ENCODE peak calls at places on chromosomes 6 and 20, in five cellular contexts. O is trophoblast cell, C is H1, G is neuronal stem cell, R is H9. M is an unnamed sample.

GRCh38 chr20:51634257-51634656 is 91.7 kb upstream of the NFATC2 start:
- DNase-seq in C (no peak), O (no peak), R (no peak), G (no peak), M (no peak)

GRCh38 chr20:61705909-61706308 is 359.8 kb downstream of the TAF4 start:
- DNase-seq in O (no peak), R (no peak), C (no peak), G (no peak), M (no peak)

GRCh38 chr6:107740496-107741190 is 83.5 kb downstream of the SCML4 start:
- DNase-seq in C (no peak), O (no peak), R (no peak), G (no peak), M (no peak)

GRCh38 chr6:35092362-35093117 is 48.6 kb downstream of the TCP11 start:
- DNase-seq in G (no peak), C (no peak), O (peak), R (no peak), M (peak)

GRCh38 chr6:25280617-25280990 is 1.4 kb downstream of the CARMIL1 start:
- DNase-seq in O (no peak), G (no peak), R (no peak), C (no peak), M (peak)

GRCh38 chr6:36200998-36201596 is 4.6 kb downstream of the BRPF3 start:
- DNase-seq in O (no peak), G (no peak), C (no peak), R (no peak), M (no peak)

GRCh38 chr6:128725271-128726233 is 157.4 kb upstream of the LAMA2 start:
- DNase-seq in O (peak), R (no peak), C (no peak), G (peak), M (peak)

GRCh38 chr6:53282234-53282633 is 66.5 kb downstream of the ELOVL5 start:
- DNase-seq in G (no peak), C (no peak), R (no peak), O (no peak), M (peak)

GRCh38 chr6:156727715-156728385 is 49.3 kb upstream of the ARID1B start:
- DNase-seq in R (no peak), G (no peak), O (no peak), C (no peak), M (no peak)

GRCh38 chr20:41009960-41010359 is 18.7 kb upstream of the TOP1 start:
- DNase-seq in R (no peak), G (no peak), C (no peak), O (no peak), M (peak)

GRCh38 chr6:137056121-137056880 is 11.5 kb upstream of the IL20RA start:
- DNase-seq in G (no peak), R (no peak), O (no peak), C (no peak), M (no peak)

GRCh38 chr6:96743496-96743895 is 93.8 kb downstream of the GPR63 start:
- DNase-seq in R (no peak), G (no peak), O (peak), C (no peak), M (no peak)

GRCh38 chr20:62707981-62708521 is 585 bp upstream of the NTSR1 start:
- DNase-seq in G (no peak), R (peak), C (no peak), O (no peak), M (no peak)

GRCh38 chr6:143774347-143774746 is 68.8 kb upstream of the LTV1 start:
- DNase-seq in R (no peak), G (no peak), C (no peak), O (no peak), M (no peak)

GRCh38 chr6:50845499-50846108 is 26.9 kb downstream of the TFAP2B start:
- DNase-seq in C (no peak), R (peak), G (no peak), O (no peak), M (no peak)

GRCh38 chr20:31578448-31579138 is 26.5 kb upstream of the ID1 start:
- DNase-seq in C (no peak), O (no peak), G (no peak), R (peak), M (no peak)

GRCh38 chr6:33161354-33162320 is 30.6 kb downstream of the COL11A2 start:
- DNase-seq in C (no peak), G (peak), R (peak), O (peak), M (peak)

GRCh38 chr20:18165553-18165952 is 27.9 kb downstream of the KAT14 start:
- DNase-seq in O (no peak), R (no peak), G (no peak), C (no peak), M (no peak)

GRCh38 chr6:707576-708236 is 14.8 kb upstream of the EXOC2 start:
- DNase-seq in R (no peak), C (no peak), O (no peak), G (no peak), M (no peak)

GRCh38 chr6:35294308-35294945 is 3.2 kb upstream of the DEF6 start:
- DNase-seq in O (peak), R (peak), G (peak), C (no peak), M (peak)

GRCh38 chr6:49551126-49551865 is 828 bp downstream of the C6orf141 start:
- DNase-seq in G (peak), R (peak), O (peak), C (peak), M (peak)

GRCh38 chr6:74715362-74716068 is 490.3 kb downstream of the COL12A1 start:
- DNase-seq in C (no peak), G (no peak), R (no peak), O (peak), M (peak)

GRCh38 chr6:90194371-90194841 is 102.2 kb downstream of the BACH2 start:
- DNase-seq in O (no peak), G (no peak), R (no peak), C (no peak), M (peak)

GRCh38 chr6:107020239-107020638 is 7.8 kb upstream of the MTRES1 start:
- DNase-seq in O (no peak), G (no peak), C (no peak), R (no peak), M (no peak)

GRCh38 chr6:126812651-126813050 is 305.8 kb upstream of the RSPO3 start:
- DNase-seq in R (no peak), G (no peak), C (no peak), O (no peak), M (peak)

GRCh38 chr6:158014505-158015187 is 33.0 kb downstream of the SYNJ2 start:
- DNase-seq in C (no peak), G (no peak), O (peak), R (no peak), M (peak)

GRCh38 chr6:57182017-57182432 is 9.9 kb downstream of the BAG2 start:
- DNase-seq in R (no peak), G (no peak), C (no peak), O (no peak), M (peak)

GRCh38 chr6:53673138-53673801 is 7.7 kb upstream of the KLHL31 start:
- DNase-seq in C (no peak), O (no peak), R (no peak), G (no peak), M (peak)

GRCh38 chr6:35747877-35748276 is 11.0 kb downstream of the ARMC12 start:
- DNase-seq in R (no peak), O (no peak), G (no peak), C (no peak), M (no peak)

GRCh38 chr20:50442526-50442925 is 67.7 kb upstream of the PTPN1 start:
- DNase-seq in O (no peak), R (no peak), G (no peak), C (no peak), M (peak)

GRCh38 chr20:17967595-17968365 is 814 bp downstream of the SNX5 start:
- DNase-seq in C (no peak), R (no peak), G (no peak), O (peak), M (peak)

GRCh38 chr6:37522836-37523235 is 23.1 kb upstream of the CCDC167 start:
- DNase-seq in R (no peak), C (no peak), O (no peak), G (no peak), M (no peak)

GRCh38 chr6:37523412-37523811 is 23.7 kb upstream of the CCDC167 start:
- DNase-seq in O (no peak), R (no peak), C (no peak), G (no peak), M (no peak)

GRCh38 chr6:37525460-37526357 is 26.0 kb upstream of the CCDC167 start:
- DNase-seq in G (no peak), O (no peak), R (peak), C (no peak), M (peak)

GRCh38 chr6:37524919-37525318 is 25.2 kb upstream of the CCDC167 start:
- DNase-seq in G (no peak), R (no peak), C (no peak), O (no peak), M (no peak)

DNA sequence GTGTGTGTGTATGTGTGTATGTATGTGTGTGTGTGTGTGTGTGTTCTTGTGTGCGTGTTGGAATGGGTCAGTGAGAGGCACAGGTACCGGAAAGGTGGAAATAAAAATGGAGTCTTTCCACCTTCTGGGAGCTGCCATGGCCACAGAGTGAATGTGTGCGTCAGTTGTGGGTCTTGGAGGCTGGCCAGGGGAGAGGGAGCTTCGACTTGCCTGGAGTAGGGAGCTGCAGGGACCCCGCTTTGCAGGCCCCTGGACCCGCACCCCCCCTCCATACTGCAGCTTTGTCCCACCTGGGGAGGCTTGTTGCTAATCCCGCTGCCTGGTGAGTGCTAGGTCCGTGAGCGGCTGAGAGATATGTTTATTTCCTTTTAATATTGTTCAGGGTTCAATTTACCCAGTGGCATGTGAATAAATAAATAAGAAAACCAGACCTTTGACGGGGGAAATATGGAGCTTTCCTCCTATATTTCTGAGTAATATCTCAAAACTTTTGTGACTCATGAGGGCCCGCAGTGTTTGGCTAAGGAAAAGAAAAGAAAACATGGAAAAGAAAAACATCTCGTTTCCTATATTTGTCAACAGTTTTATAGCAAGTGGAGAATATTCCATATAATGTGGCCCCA is 24.4 kb upstream of the CCDC167 start:
- DNase-seq in R (no peak), G (no peak), C (no peak), O (peak), M (no peak)
- H3K4ac ChIP-seq in R (no peak), G (no peak), C (no peak), O (no peak), M (no peak)

GRCh38 chr6:132695773-132696172 is 18.1 kb downstream of the VNN1 start:
- DNase-seq in C (no peak), G (no peak), O (no peak), R (no peak), M (no peak)

GRCh38 chr6:132690678-132691077 is 23.2 kb downstream of the VNN1 start:
- DNase-seq in R (no peak), O (no peak), G (no peak), C (no peak), M (no peak)

GRCh38 chr6:132698608-132699007 is 15.2 kb downstream of the VNN1 start:
- DNase-seq in O (no peak), C (no peak), G (no peak), R (no peak), M (no peak)

GRCh38 chr6:132693478-132693877 is 20.4 kb downstream of the VNN1 start:
- DNase-seq in C (no peak), O (no peak), G (no peak), R (no peak), M (no peak)
- H2BK12ac ChIP-seq in C (no peak), O (no peak), G (no peak), R (no peak), M (no peak)

GRCh38 chr6:13537527-13537897 is 36.9 kb upstream of the SIRT5 start:
- DNase-seq in G (no peak), C (no peak), O (no peak), R (no peak), M (no peak)

GRCh38 chr6:13538600-13538999 is 35.8 kb upstream of the SIRT5 start:
- DNase-seq in G (no peak), R (no peak), O (no peak), C (no peak), M (no peak)

GRCh38 chr6:13536796-13537526 is 37.4 kb upstream of the SIRT5 start:
- DNase-seq in O (no peak), C (no peak), R (no peak), G (no peak), M (no peak)

GRCh38 chr6:13539572-13539971 is 34.8 kb upstream of the SIRT5 start:
- DNase-seq in O (no peak), G (no peak), C (no peak), R (no peak), M (no peak)

GRCh38 chr6:13538084-13538483 is 36.3 kb upstream of the SIRT5 start:
- DNase-seq in R (no peak), G (no peak), O (peak), C (no peak), M (peak)
- H3K4ac ChIP-seq in R (no peak), G (no peak), O (no peak), C (no peak), M (no peak)

GRCh38 chr6:122833229-122833556 is 44.1 kb downstream of the SMPDL3A start:
- DNase-seq in R (peak), C (no peak), O (no peak), G (peak), M (no peak)

GRCh38 chr6:122839477-122839876 is 50.4 kb downstream of the SMPDL3A start:
- DNase-seq in O (peak), G (peak), R (peak), C (no peak), M (peak)

GRCh38 chr6:122839906-122840305 is 50.8 kb downstream of the SMPDL3A start:
- DNase-seq in G (no peak), R (no peak), C (no peak), O (no peak), M (no peak)

GRCh38 chr6:122832515-122833228 is 43.6 kb downstream of the SMPDL3A start:
- DNase-seq in C (no peak), O (no peak), G (no peak), R (no peak), M (no peak)

DNA sequence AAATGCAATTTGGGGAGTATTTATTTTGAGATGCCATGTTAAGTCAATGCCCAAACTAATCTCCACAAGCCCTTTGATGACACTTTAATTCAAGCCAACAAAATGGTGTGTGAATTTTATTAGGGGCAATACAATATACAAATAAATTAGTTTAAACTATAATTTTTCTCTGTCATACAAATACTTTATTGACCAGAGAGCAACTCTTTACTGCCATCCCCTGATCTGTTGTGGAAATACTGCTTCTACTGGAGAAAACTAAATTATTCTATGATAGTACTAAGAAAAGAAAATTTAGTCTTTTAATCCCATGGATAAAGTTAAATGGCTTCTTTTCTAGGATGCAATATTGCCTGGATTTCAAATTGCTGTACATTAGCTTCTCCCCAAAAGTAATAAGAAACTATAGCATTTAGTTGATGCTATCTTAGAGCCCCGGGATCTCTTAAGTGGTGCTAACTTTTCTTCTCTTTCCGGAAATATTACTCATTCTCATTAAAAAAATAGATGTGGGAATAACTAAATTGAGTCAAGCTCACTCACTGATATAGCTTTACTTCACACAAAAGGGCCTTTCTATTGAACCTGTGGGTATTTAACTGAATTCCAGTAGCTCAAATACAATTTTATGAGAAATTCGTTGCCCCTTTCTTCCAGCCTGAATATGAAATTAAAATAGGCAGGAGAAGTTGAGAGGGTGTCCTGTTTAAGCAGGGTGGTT is 49.2 kb downstream of the SMPDL3A start:
- DNase-seq in R (no peak), C (no peak), O (peak), G (no peak), M (peak)
- H2BK12ac ChIP-seq in R (no peak), C (no peak), O (no peak), G (no peak), M (no peak)

GRCh38 chr6:168031411-168032382 is 34.2 kb downstream of the KIF25 start:
- DNase-seq in C (no peak), O (no peak), R (no peak), G (no peak), M (no peak)

GRCh38 chr6:168033791-168034190 is 36.3 kb downstream of the KIF25 start:
- DNase-seq in R (no peak), G (no peak), O (no peak), C (no peak), M (no peak)

GRCh38 chr6:168030218-168030693 is 32.8 kb downstream of the KIF25 start:
- DNase-seq in R (no peak), C (no peak), G (no peak), O (no peak), M (no peak)

GRCh38 chr6:168030881-168031280 is 33.4 kb downstream of the KIF25 start:
- DNase-seq in O (peak), C (no peak), G (no peak), R (no peak), M (no peak)

DNA sequence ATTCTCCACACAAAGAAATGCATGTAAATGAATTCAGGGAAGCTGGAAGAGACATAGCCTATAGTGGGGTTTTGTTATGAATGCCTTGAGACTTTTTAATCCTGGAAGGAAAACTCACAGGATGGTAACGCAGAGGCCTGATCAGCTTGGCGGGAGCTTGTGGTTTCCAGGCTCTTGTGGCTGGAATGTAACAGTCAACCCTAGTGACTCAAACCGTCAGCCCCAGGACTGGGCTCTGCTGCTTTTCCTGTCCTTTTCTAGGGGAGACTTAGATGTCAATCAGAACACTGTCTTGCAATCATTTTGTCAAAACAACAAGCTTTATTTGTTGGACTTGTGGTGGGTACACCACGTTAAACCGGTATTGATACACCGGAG is 34.9 kb downstream of the KIF25 start:
- DNase-seq in C (no peak), R (no peak), O (no peak), G (no peak), M (peak)
- H3K4ac ChIP-seq in C (no peak), R (no peak), O (no peak), G (no peak), M (no peak)

DNA sequence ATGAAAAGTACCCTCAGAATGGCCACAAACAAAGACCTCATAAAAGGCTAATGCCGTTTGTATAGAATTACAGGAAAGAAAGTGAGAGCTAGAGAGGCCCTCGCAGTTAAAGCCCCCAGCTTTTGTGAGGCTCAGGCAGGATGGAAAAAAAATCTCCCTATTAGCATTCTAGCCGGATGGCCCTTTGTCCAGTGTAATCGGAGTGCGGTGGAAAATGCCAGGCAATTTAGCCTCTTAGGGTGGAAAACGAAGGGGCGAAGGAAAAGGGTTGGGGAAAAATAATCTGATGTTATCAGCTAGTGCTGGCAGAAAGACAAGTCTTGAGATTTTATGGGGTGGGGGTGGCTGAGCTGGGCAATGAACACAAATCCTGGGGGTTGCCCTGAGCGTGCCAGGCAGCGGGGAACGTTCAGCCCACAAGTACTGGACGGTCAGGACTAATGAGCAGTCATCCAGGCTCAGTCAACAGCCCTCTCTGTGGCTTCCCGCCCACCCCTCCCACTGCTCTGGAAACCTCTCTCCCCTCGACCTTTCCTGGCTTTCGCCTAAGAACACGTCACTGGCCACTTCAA is 92.4 kb downstream of the PSMG4 start:
- DNase-seq in G (peak), O (no peak), R (no peak), C (no peak), M (no peak)
- H2BK12ac ChIP-seq in G (no peak), O (no peak), R (no peak), C (no peak), M (no peak)